ENCODE peak calls at places on chromosomes 5 and 9, in six cellular contexts. One of them, this sample, is unnamed.

GRCh38 chr5:132446621-132447020 is 44.0 kb downstream of the IRF1 start:
- DNase-seq in T follicular helper cell: no peak
- DNase-seq in posterior cingulate gyrus: no peak
- DNase-seq in activated T-cell treated with anti-CD3 and anti-CD28 coated beads for 24 hours: no peak
- DNase-seq in brain pericyte: no peak
- DNase-seq in HFFc6: peak
- DNase-seq in this sample: peak

GRCh38 chr9:116899337-116900006 is 212.4 kb downstream of the TRIM32 start:
- DNase-seq in T follicular helper cell: no peak
- DNase-seq in posterior cingulate gyrus: no peak
- DNase-seq in activated T-cell treated with anti-CD3 and anti-CD28 coated beads for 24 hours: no peak
- DNase-seq in brain pericyte: no peak
- DNase-seq in HFFc6: no peak
- DNase-seq in this sample: no peak

GRCh38 chr9:104872959-104873850 is 54.8 kb downstream of the ABCA1 start:
- DNase-seq in T follicular helper cell: no peak
- DNase-seq in posterior cingulate gyrus: no peak
- DNase-seq in activated T-cell treated with anti-CD3 and anti-CD28 coated beads for 24 hours: no peak
- DNase-seq in brain pericyte: no peak
- DNase-seq in HFFc6: peak
- DNase-seq in this sample: peak

GRCh38 chr9:120403543-120403856 is 176.5 kb downstream of the CDK5RAP2 start:
- DNase-seq in T follicular helper cell: no peak
- DNase-seq in posterior cingulate gyrus: no peak
- DNase-seq in activated T-cell treated with anti-CD3 and anti-CD28 coated beads for 24 hours: no peak
- DNase-seq in brain pericyte: no peak
- DNase-seq in HFFc6: no peak
- DNase-seq in this sample: no peak

GRCh38 chr5:38598994-38599611 is 42.7 kb upstream of the LIFR start:
- DNase-seq in T follicular helper cell: no peak
- DNase-seq in posterior cingulate gyrus: no peak
- DNase-seq in activated T-cell treated with anti-CD3 and anti-CD28 coated beads for 24 hours: no peak
- DNase-seq in brain pericyte: peak
- DNase-seq in HFFc6: peak
- DNase-seq in this sample: no peak

GRCh38 chr5:143248391-143248790 is 155.1 kb downstream of the NR3C1 start:
- DNase-seq in T follicular helper cell: no peak
- DNase-seq in posterior cingulate gyrus: no peak
- DNase-seq in activated T-cell treated with anti-CD3 and anti-CD28 coated beads for 24 hours: no peak
- DNase-seq in brain pericyte: no peak
- DNase-seq in HFFc6: no peak
- DNase-seq in this sample: no peak

GRCh38 chr9:114035221-114035844 is 42.8 kb downstream of the AMBP start:
- DNase-seq in T follicular helper cell: no peak
- DNase-seq in posterior cingulate gyrus: no peak
- DNase-seq in activated T-cell treated with anti-CD3 and anti-CD28 coated beads for 24 hours: no peak
- DNase-seq in brain pericyte: no peak
- DNase-seq in HFFc6: no peak
- DNase-seq in this sample: no peak

GRCh38 chr5:150777685-150778084 is 872 bp upstream of the SMIM3 start:
- DNase-seq in T follicular helper cell: no peak
- DNase-seq in posterior cingulate gyrus: no peak
- DNase-seq in activated T-cell treated with anti-CD3 and anti-CD28 coated beads for 24 hours: no peak
- DNase-seq in brain pericyte: no peak
- DNase-seq in HFFc6: no peak
- DNase-seq in this sample: no peak

GRCh38 chr9:120610975-120611689 is 31.2 kb upstream of the CDK5RAP2 start:
- DNase-seq in T follicular helper cell: no peak
- DNase-seq in posterior cingulate gyrus: no peak
- DNase-seq in activated T-cell treated with anti-CD3 and anti-CD28 coated beads for 24 hours: no peak
- DNase-seq in brain pericyte: no peak
- DNase-seq in HFFc6: no peak
- DNase-seq in this sample: no peak

GRCh38 chr9:76667521-76667957 is 96.7 kb upstream of the PCA3 start:
- DNase-seq in T follicular helper cell: no peak
- DNase-seq in posterior cingulate gyrus: no peak
- DNase-seq in activated T-cell treated with anti-CD3 and anti-CD28 coated beads for 24 hours: no peak
- DNase-seq in brain pericyte: no peak
- DNase-seq in HFFc6: peak
- DNase-seq in this sample: no peak

GRCh38 chr5:37792976-37793328 is 46.9 kb downstream of the GDNF start:
- DNase-seq in T follicular helper cell: no peak
- DNase-seq in posterior cingulate gyrus: no peak
- DNase-seq in activated T-cell treated with anti-CD3 and anti-CD28 coated beads for 24 hours: no peak
- DNase-seq in brain pericyte: no peak
- DNase-seq in HFFc6: peak
- DNase-seq in this sample: no peak

GRCh38 chr5:75054110-75054930 is 2.0 kb upstream of the GCNT4 start:
- DNase-seq in T follicular helper cell: no peak
- DNase-seq in posterior cingulate gyrus: no peak
- DNase-seq in activated T-cell treated with anti-CD3 and anti-CD28 coated beads for 24 hours: no peak
- DNase-seq in brain pericyte: no peak
- DNase-seq in HFFc6: peak
- DNase-seq in this sample: no peak

GRCh38 chr9:133701321-133701980 is 36.7 kb downstream of the SARDH start:
- DNase-seq in T follicular helper cell: peak
- DNase-seq in posterior cingulate gyrus: peak
- DNase-seq in activated T-cell treated with anti-CD3 and anti-CD28 coated beads for 24 hours: peak
- DNase-seq in brain pericyte: no peak
- DNase-seq in HFFc6: no peak
- DNase-seq in this sample: no peak

GRCh38 chr5:146825033-146825432 is 53.5 kb downstream of the PPP2R2B start:
- DNase-seq in T follicular helper cell: no peak
- DNase-seq in posterior cingulate gyrus: no peak
- DNase-seq in activated T-cell treated with anti-CD3 and anti-CD28 coated beads for 24 hours: no peak
- DNase-seq in brain pericyte: no peak
- DNase-seq in HFFc6: no peak
- DNase-seq in this sample: no peak

GRCh38 chr5:110726249-110727024 is at the start of gene TMEM232:
- DNase-seq in T follicular helper cell: peak
- DNase-seq in posterior cingulate gyrus: peak
- DNase-seq in activated T-cell treated with anti-CD3 and anti-CD28 coated beads for 24 hours: peak
- DNase-seq in brain pericyte: peak
- DNase-seq in HFFc6: peak
- DNase-seq in this sample: peak

GRCh38 chr9:121282309-121283071 is 14.5 kb downstream of the GSN start:
- DNase-seq in T follicular helper cell: no peak
- DNase-seq in posterior cingulate gyrus: peak
- DNase-seq in activated T-cell treated with anti-CD3 and anti-CD28 coated beads for 24 hours: no peak
- DNase-seq in brain pericyte: no peak
- DNase-seq in HFFc6: peak
- DNase-seq in this sample: peak

GRCh38 chr5:159947708-159948358 is 31.6 kb downstream of the ADRA1B start:
- DNase-seq in T follicular helper cell: no peak
- DNase-seq in posterior cingulate gyrus: no peak
- DNase-seq in activated T-cell treated with anti-CD3 and anti-CD28 coated beads for 24 hours: no peak
- DNase-seq in brain pericyte: no peak
- DNase-seq in HFFc6: no peak
- DNase-seq in this sample: no peak